ENCODE peak calls at places on chromosomes 3 and 15, in six cellular contexts. E is kidney glomerular epithelial cell; S is IMR-90; B is activated CD4-positive, CD25-positive, alpha-beta regulatory T cell; P is stimulated activated CD8-positive, alpha-beta memory T cell treated with anti-CD3 and anti-CD28 coated beads, Interleukin-7, amount 100 ng/mL, for 1 hour; Y is HCEC 1CT. M is an unnamed sample.

GRCh38 chr3:9028134-9028533 is 64.9 kb upstream of the RAD18 start:
- DNase-seq in S (peak; percentile 35), E (no peak), Y (no peak), B (no peak), P (no peak), M (no peak)

GRCh38 chr3:72309626-72310025 is 524.7 kb upstream of the PROK2 start:
- DNase-seq in B (no peak), S (no peak), Y (no peak), P (no peak), E (no peak), M (no peak)

GRCh38 chr3:144085964-144086363 is 114.3 kb downstream of the DIPK2A start:
- DNase-seq in B (no peak), S (peak; percentile 32), P (no peak), E (no peak), Y (no peak), M (no peak)

GRCh38 chr3:193830791-193831191 is 237.8 kb downstream of the OPA1 start:
- DNase-seq in B (no peak), P (no peak), S (no peak), Y (no peak), E (no peak), M (no peak)

GRCh38 chr15:57320543-57321220 is 55.6 kb upstream of the CGNL1 start:
- DNase-seq in Y (no peak), B (no peak), E (peak; percentile 33), P (no peak), S (peak; percentile 38), M (no peak)

GRCh38 chr3:154510780-154511179 is 80.8 kb upstream of the GPR149 start:
- DNase-seq in Y (no peak), E (no peak), B (no peak), P (no peak), S (no peak), M (no peak)

GRCh38 chr15:50064674-50065073 is 54.4 kb downstream of the ATP8B4 start:
- DNase-seq in S (no peak), B (no peak), E (no peak), P (no peak), Y (no peak), M (no peak)

GRCh38 chr3:104952587-104952986 is 414.1 kb upstream of the ALCAM start:
- DNase-seq in E (peak; percentile 91), P (no peak), Y (peak; percentile 74), B (no peak), S (peak; percentile 88), M (no peak)

GRCh38 chr3:102510663-102511062 is 75.8 kb downstream of the ZPLD1 start:
- DNase-seq in E (peak; percentile 9), P (no peak), S (no peak), Y (peak; percentile 46), B (no peak), M (no peak)

GRCh38 chr15:72835289-72835890 is 51.8 kb upstream of the ADPGK start:
- DNase-seq in E (no peak), Y (peak; percentile 22), S (no peak), B (no peak), P (no peak), M (no peak)

GRCh38 chr15:48748535-48748934 is 62.3 kb downstream of the CEP152 start:
- DNase-seq in B (no peak), E (no peak), Y (peak; percentile 11), S (peak; percentile 64), P (no peak), M (no peak)

M was measured in effector CD8-positive, alpha-beta T cell.